ENCODE peak calls at places on chromosomes 7 and 10, in six cellular contexts. One of them, this sample, is unnamed.

GRCh38 chr7:38215734-38216670 is 38.0 kb downstream of the STARD3NL start:
- DNase-seq in heart left ventricle: peak; percentile 84
- DNase-seq in cardiac muscle cell: peak; percentile 95
- DNase-seq in fibroblast of lung: peak; percentile 94
- DNase-seq in dorsolateral prefrontal cortex: peak; percentile 80
- DNase-seq in bronchial epithelial cell: peak; percentile 58
- DNase-seq in this sample: peak; percentile 67

GRCh38 chr10:48601789-48602188 is 3.1 kb downstream of the ARHGAP22 start:
- DNase-seq in dorsolateral prefrontal cortex: no peak
- DNase-seq in bronchial epithelial cell: no peak
- DNase-seq in fibroblast of lung: no peak
- DNase-seq in heart left ventricle: no peak
- DNase-seq in cardiac muscle cell: no peak
- DNase-seq in this sample: no peak

GRCh38 chr7:334618-335357 is 44.8 kb downstream of the FOXL3 start:
- DNase-seq in heart left ventricle: peak; percentile 7
- DNase-seq in fibroblast of lung: no peak
- DNase-seq in dorsolateral prefrontal cortex: no peak
- DNase-seq in bronchial epithelial cell: no peak
- DNase-seq in cardiac muscle cell: no peak
- DNase-seq in this sample: no peak

GRCh38 chr10:69801094-69801433 is 642 bp upstream of the COL13A1 start:
- DNase-seq in cardiac muscle cell: peak; percentile 62
- DNase-seq in fibroblast of lung: peak; percentile 54
- DNase-seq in dorsolateral prefrontal cortex: no peak
- DNase-seq in bronchial epithelial cell: peak; percentile 61
- DNase-seq in heart left ventricle: peak; percentile 60
- DNase-seq in this sample: no peak

GRCh38 chr7:152076940-152077933 is 51.8 kb downstream of the GALNT11 start:
- DNase-seq in bronchial epithelial cell: peak; percentile 58
- DNase-seq in heart left ventricle: peak; percentile 36
- DNase-seq in cardiac muscle cell: no peak
- DNase-seq in fibroblast of lung: peak; percentile 22
- DNase-seq in dorsolateral prefrontal cortex: no peak
- DNase-seq in this sample: no peak

GRCh38 chr10:78359641-78360091 is 326.0 kb downstream of the RPS24 start:
- DNase-seq in fibroblast of lung: no peak
- DNase-seq in dorsolateral prefrontal cortex: peak; percentile 34
- DNase-seq in bronchial epithelial cell: no peak
- DNase-seq in cardiac muscle cell: no peak
- DNase-seq in heart left ventricle: no peak
- DNase-seq in this sample: no peak

GRCh38 chr10:48523820-48524758 is 80.8 kb downstream of the ARHGAP22 start:
- DNase-seq in cardiac muscle cell: peak; percentile 33
- DNase-seq in fibroblast of lung: no peak
- DNase-seq in heart left ventricle: no peak
- DNase-seq in bronchial epithelial cell: no peak
- DNase-seq in dorsolateral prefrontal cortex: no peak
- DNase-seq in this sample: no peak

GRCh38 chr7:28329616-28330373 is 82.5 kb upstream of the CREB5 start:
- DNase-seq in bronchial epithelial cell: no peak
- DNase-seq in dorsolateral prefrontal cortex: no peak
- DNase-seq in fibroblast of lung: no peak
- DNase-seq in cardiac muscle cell: peak; percentile 29
- DNase-seq in heart left ventricle: no peak
- DNase-seq in this sample: no peak

DNA sequence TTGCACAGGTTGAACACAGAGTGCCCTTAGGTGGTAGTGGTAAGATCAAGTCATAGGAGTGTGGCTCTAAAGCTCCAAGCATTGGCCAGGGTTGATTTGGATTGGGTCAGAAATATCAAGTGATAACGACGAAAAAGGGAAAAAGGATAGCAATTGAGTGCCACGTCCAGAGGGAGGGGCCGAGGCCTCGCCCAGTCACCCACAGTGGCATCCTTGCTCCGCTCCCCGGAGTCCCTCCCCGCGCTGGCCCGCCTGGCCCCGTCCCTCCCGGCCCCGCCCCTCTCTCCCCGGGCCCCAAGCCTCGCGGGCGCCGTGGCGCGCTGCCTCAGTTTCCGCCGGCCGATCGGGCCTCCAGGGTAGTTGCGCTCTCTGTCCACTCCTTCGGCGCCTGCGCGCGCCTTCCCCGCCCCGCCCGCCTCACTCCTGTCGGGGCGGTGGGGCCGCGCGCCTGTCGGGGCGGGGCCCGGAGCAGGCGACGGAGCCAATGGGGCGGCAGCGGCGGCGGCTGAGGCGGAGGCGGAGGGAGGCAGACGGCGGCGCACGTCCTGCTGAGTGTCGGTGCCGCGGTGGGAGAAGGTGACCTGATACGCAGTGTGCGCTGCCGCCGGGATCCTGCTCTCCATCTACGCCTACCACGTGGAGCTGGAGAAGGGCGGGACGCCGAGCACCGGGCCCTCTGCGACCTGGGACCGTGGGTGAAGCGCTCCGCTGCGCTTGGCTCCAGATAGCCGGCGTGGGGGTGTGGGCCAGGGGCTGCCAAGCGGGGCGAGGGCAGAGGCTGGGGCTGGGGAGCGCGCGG is 209.1 kb upstream of the ZNF722 start:
- DNase-seq in dorsolateral prefrontal cortex: no peak
- DNase-seq in fibroblast of lung: no peak
- DNase-seq in heart left ventricle: peak; percentile 76
- DNase-seq in bronchial epithelial cell: no peak
- DNase-seq in cardiac muscle cell: no peak
- DNase-seq in this sample: no peak
- H3K4me3 ChIP-seq in dorsolateral prefrontal cortex: peak overlapping the region; percentile 27
- H3K4me3 ChIP-seq in fibroblast of lung: no peak overlapping the region
- H3K4me3 ChIP-seq in heart left ventricle: no peak overlapping the region
- H3K4me3 ChIP-seq in bronchial epithelial cell: no peak overlapping the region
- H3K4me3 ChIP-seq in cardiac muscle cell: no peak overlapping the region
- H3K4me3 ChIP-seq in this sample: no peak overlapping the region

GRCh38 chr7:131173148-131173890 is 154.4 kb upstream of the MKLN1 start:
- DNase-seq in cardiac muscle cell: no peak
- DNase-seq in heart left ventricle: no peak
- DNase-seq in dorsolateral prefrontal cortex: no peak
- DNase-seq in bronchial epithelial cell: peak; percentile 39
- DNase-seq in fibroblast of lung: peak; percentile 51
- DNase-seq in this sample: no peak
- H3K4me3 ChIP-seq in cardiac muscle cell: no peak overlapping the region
- H3K4me3 ChIP-seq in heart left ventricle: no peak overlapping the region
- H3K4me3 ChIP-seq in dorsolateral prefrontal cortex: no peak overlapping the region
- H3K4me3 ChIP-seq in bronchial epithelial cell: no peak overlapping the region
- H3K4me3 ChIP-seq in fibroblast of lung: no peak overlapping the region
- H3K4me3 ChIP-seq in this sample: no peak overlapping the region

DNA sequence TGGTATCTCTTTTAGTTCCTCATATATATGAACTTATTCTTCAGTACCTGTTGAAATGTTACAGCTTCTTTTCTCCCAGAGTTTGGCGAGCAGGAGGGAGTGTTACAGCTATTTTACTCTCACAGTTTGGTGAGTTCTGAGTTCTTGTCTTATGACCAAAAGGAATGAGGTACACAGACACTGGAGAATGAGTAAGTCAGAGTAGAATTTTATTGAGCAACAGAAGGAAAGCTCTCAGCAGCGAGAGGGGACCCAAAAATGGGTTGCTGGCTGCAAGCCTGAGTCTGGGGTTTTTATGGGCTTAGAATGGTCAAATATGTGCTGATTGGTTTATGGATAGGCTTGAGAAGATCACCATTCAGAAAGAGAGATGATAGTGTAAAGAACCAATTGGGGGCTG is 175.2 kb downstream of the CDK14 start:
- DNase-seq in bronchial epithelial cell: peak; percentile 8
- DNase-seq in heart left ventricle: no peak
- DNase-seq in dorsolateral prefrontal cortex: no peak
- DNase-seq in fibroblast of lung: peak; percentile 65
- DNase-seq in cardiac muscle cell: peak; percentile 20
- DNase-seq in this sample: peak; percentile 38
- H3K4me3 ChIP-seq in bronchial epithelial cell: no peak overlapping the region
- H3K4me3 ChIP-seq in heart left ventricle: no peak overlapping the region
- H3K4me3 ChIP-seq in dorsolateral prefrontal cortex: no peak overlapping the region
- H3K4me3 ChIP-seq in fibroblast of lung: no peak overlapping the region
- H3K4me3 ChIP-seq in cardiac muscle cell: no peak overlapping the region
- H3K4me3 ChIP-seq in this sample: no peak overlapping the region

DNA sequence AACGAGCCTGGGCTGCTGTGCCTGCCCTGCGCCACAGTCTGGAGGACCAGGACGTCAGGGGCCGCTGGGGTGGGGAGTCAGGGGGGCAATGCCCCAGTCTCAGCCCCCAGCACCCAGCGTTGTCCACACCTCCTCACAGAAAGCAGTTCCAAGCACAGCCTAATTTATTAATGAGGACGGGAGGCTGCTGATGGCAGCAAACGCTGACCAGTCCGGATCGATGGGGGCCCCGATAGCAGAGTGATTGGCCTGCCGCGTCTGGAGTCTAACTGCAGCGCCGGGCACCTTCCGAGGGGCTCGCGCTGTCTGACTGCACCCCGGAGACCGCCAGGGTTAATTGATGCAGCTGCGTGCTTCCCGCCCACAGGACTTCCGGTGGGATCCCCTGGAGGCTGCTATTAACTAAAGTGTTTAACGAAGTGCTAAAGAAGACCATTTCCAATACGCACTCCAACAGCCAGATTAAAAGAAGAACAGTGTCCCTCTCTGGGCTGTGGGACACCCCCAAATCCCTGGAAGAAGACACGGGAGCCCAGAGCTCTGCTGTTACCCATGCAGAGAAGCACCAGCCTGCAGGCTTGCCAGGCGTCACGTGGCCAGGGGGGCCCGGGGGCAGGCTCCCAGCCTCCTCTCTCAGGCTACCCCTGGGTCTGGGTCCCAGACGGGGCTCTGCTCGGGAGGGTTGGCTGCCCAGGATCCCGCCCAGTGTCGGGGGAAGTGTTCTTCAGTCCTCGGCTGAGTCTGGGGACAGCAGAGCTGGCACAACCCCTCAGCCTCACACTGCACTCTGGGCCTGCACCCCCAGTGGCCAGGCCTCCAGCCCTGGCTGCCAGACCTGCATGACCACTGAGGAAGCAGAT is 63.8 kb downstream of the MICALL2 start:
- DNase-seq in heart left ventricle: peak; percentile 14
- DNase-seq in dorsolateral prefrontal cortex: no peak
- DNase-seq in fibroblast of lung: no peak
- DNase-seq in cardiac muscle cell: no peak
- DNase-seq in bronchial epithelial cell: no peak
- DNase-seq in this sample: no peak
- H3K4me3 ChIP-seq in heart left ventricle: no peak overlapping the region
- H3K4me3 ChIP-seq in dorsolateral prefrontal cortex: no peak overlapping the region
- H3K4me3 ChIP-seq in fibroblast of lung: no peak overlapping the region
- H3K4me3 ChIP-seq in cardiac muscle cell: no peak overlapping the region
- H3K4me3 ChIP-seq in bronchial epithelial cell: no peak overlapping the region
- H3K4me3 ChIP-seq in this sample: no peak overlapping the region

GRCh38 chr7:27152816-27153486 is 568 bp upstream of the HOXA3 start:
- DNase-seq in dorsolateral prefrontal cortex: no peak
- DNase-seq in heart left ventricle: no peak
- DNase-seq in bronchial epithelial cell: no peak
- DNase-seq in cardiac muscle cell: no peak
- DNase-seq in fibroblast of lung: no peak
- DNase-seq in this sample: no peak
- H3K4me3 ChIP-seq in dorsolateral prefrontal cortex: no peak overlapping the region
- H3K4me3 ChIP-seq in heart left ventricle: no peak overlapping the region
- H3K4me3 ChIP-seq in bronchial epithelial cell: no peak overlapping the region
- H3K4me3 ChIP-seq in cardiac muscle cell: no peak overlapping the region
- H3K4me3 ChIP-seq in fibroblast of lung: no peak overlapping the region
- H3K4me3 ChIP-seq in this sample: peak overlapping the region; percentile 72

This sample was measured in AG04449.